ENCODE peak calls at places on chromosomes 5 and 9, in four cellular contexts. O, H, L and A are unnamed samples.

GRCh38 chr9:20271107-20271506 is 351.2 kb downstream of the MLLT3 start:
- DNase-seq in O (no peak), H (peak; percentile 4), L (no peak), A (no peak)

GRCh38 chr9:133342083-133342406 is 5.9 kb downstream of the MED22 start:
- DNase-seq in O (no peak), H (no peak), L (no peak), A (peak; percentile 67)

GRCh38 chr5:159106569-159107282 is 7.0 kb upstream of the EBF1 start:
- DNase-seq in O (peak; percentile 90), H (peak; percentile 72), L (peak; percentile 87), A (peak; percentile 82)

GRCh38 chr5:138542956-138543729 is at the start of gene ETF1:
- DNase-seq in O (peak; percentile 100), H (peak; percentile 100), L (peak; percentile 100), A (peak; percentile 98)

GRCh38 chr9:114336699-114337395 is 7.2 kb downstream of the ORM2 start:
- DNase-seq in O (no peak), H (no peak), L (no peak), A (no peak)

GRCh38 chr9:4225291-4226119 is 74.4 kb downstream of the GLIS3 start:
- DNase-seq in O (no peak), H (peak; percentile 93), L (no peak), A (no peak)

GRCh38 chr9:114091711-114092110 is 7.4 kb downstream of the KIF12 start:
- DNase-seq in O (peak; percentile 69), H (no peak), L (no peak), A (no peak)

GRCh38 chr9:7403839-7404238 is 395.7 kb downstream of the DMAC1 start:
- DNase-seq in O (no peak), H (no peak), L (no peak), A (no peak)

GRCh38 chr5:761854-762685 is 22.5 kb downstream of the ZDHHC11B start:
- DNase-seq in O (peak; percentile 79), H (no peak), L (peak; percentile 59), A (peak; percentile 22)

GRCh38 chr5:179204572-179204971 is 140.7 kb downstream of the ADAMTS2 start:
- DNase-seq in O (no peak), H (no peak), L (no peak), A (no peak)

GRCh38 chr5:176781638-176782570 is 28.5 kb upstream of the UNC5A start:
- DNase-seq in O (peak; percentile 61), H (no peak), L (no peak), A (no peak)